ENCODE peak calls at places on chromosomes 5 and 9, in five cellular contexts. N is Caco-2, C is GM23338, Y is neural progenitor cell, W is fibroblast of pulmonary artery. B is an unnamed sample.

GRCh38 chr5:141186897-141187512 is at the start of gene PCDHB9:
- DNase-seq in C (peak), W (peak), Y (peak), N (no peak), B (no peak)

GRCh38 chr5:172380992-172381643 is 73.2 kb downstream of the SH3PXD2B start:
- DNase-seq in W (no peak), Y (no peak), C (no peak), N (no peak), B (peak)

GRCh38 chr9:69153707-69154521 is 20.2 kb upstream of the TJP2 start:
- DNase-seq in Y (no peak), W (no peak), N (no peak), C (no peak), B (no peak)

GRCh38 chr5:51033215-51033614 is 350.0 kb upstream of the ISL1 start:
- DNase-seq in W (no peak), Y (no peak), C (no peak), N (no peak), B (peak)

GRCh38 chr5:33491941-33492340 is 51.2 kb downstream of the TARS1 start:
- DNase-seq in W (no peak), N (peak), C (no peak), Y (no peak), B (no peak)

GRCh38 chr9:35553670-35554543 is 51.2 kb upstream of the TESK1 start:
- DNase-seq in N (peak), C (peak), W (peak), Y (peak), B (peak)

GRCh38 chr9:76773051-76773450 is 8.8 kb downstream of the PCA3 start:
- DNase-seq in W (peak), Y (no peak), C (no peak), N (no peak), B (no peak)

GRCh38 chr9:6897207-6897822 is 139.5 kb downstream of the KDM4C start:
- DNase-seq in C (no peak), N (no peak), W (no peak), Y (no peak), B (no peak)

GRCh38 chr5:52007230-52007858 is 624.1 kb downstream of the ISL1 start:
- DNase-seq in N (peak), Y (peak), C (peak), W (peak), B (peak)

GRCh38 chr5:103450333-103451061 is 112.1 kb downstream of the NUDT12 start:
- DNase-seq in N (no peak), Y (no peak), C (no peak), W (peak), B (peak)

GRCh38 chr5:172667786-172668735 is 27.0 kb downstream of the NEURL1B start:
- DNase-seq in Y (no peak), C (no peak), W (no peak), N (no peak), B (peak)

GRCh38 chr5:154857091-154857533 is 1.3 kb upstream of the CNOT8 start:
- DNase-seq in C (peak), Y (peak), W (no peak), N (peak), B (peak)

GRCh38 chr5:154849261-154849660 is 1.1 kb downstream of the FAXDC2 start:
- DNase-seq in Y (no peak), W (no peak), N (no peak), C (no peak), B (no peak)

GRCh38 chr5:154850255-154851062 is at the start of gene FAXDC2:
- DNase-seq in N (no peak), Y (peak), W (peak), C (peak), B (peak)

GRCh38 chr5:154849791-154850201 is 607 bp downstream of the FAXDC2 start:
- DNase-seq in N (no peak), W (peak), Y (no peak), C (no peak), B (peak)

DNA sequence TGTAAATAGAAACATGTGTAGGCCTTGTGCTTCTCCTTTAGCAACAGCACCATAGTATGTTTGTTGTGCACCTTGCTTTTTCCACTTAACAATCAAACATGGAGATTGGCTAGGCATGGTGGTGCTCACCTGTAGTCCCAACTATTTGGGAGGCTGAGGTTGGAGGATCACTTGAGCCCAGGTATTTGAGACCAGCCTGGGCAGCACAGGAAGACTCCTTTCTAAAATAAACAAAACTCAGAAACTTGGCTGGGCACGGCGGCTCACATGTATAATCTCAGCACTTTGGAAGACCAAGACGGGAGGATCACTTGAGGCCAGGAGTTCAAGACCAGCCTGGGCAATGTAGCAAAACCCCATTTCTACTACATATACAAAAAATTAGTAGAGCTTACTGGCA is 948 bp upstream of the FAXDC2 start:
- DNase-seq in W (no peak), N (no peak), C (no peak), Y (no peak), B (no peak)
- H3K4me3 ChIP-seq in W (no peak), N (no peak), C (peak), Y (no peak), B (no peak)

DNA sequence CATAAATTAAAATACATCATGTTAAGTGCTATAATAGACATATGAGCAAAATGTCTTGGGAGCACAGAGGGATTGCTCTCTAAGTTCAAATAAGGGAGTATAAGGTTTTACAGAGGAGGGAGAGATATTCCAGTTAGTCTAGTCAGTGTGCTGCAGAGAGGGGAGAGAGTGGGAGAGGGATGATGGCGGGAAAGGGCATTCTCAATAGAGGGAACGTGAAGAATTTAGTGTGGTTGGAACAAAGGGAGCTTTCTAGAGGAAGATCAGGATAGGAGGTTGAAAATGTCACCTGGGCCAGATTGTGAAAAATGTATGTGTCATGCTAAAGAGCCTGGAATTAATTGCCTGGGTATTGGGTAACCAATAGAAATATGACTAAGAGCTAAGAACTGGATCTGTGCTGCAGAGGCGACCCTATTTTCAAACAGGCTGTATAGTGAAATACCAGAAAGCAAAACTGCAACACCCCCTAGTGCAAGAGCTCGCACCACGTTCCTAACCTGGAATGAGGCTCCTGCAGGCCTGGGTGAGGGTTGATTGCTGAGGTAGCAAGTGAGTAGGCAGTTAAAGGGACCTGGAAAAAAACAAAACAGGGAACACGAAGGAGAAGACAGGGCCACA is 791.8 kb upstream of the C9orf72 start:
- DNase-seq in N (peak), W (no peak), C (peak), Y (peak), B (peak)
- TF ChIP-seq CTCF in N (peak), W (no peak), C (peak), Y (peak), B (peak)

GRCh38 chr5:67605730-67606585 is 409.4 kb upstream of the CD180 start:
- DNase-seq in Y (no peak), N (peak), W (no peak), C (no peak), B (no peak)

GRCh38 chr5:67610191-67610912 is 413.8 kb upstream of the CD180 start:
- DNase-seq in W (no peak), Y (no peak), N (no peak), C (no peak), B (no peak)

GRCh38 chr5:67607958-67608357 is 411.4 kb upstream of the CD180 start:
- DNase-seq in Y (no peak), C (no peak), W (no peak), N (no peak), B (no peak)

DNA sequence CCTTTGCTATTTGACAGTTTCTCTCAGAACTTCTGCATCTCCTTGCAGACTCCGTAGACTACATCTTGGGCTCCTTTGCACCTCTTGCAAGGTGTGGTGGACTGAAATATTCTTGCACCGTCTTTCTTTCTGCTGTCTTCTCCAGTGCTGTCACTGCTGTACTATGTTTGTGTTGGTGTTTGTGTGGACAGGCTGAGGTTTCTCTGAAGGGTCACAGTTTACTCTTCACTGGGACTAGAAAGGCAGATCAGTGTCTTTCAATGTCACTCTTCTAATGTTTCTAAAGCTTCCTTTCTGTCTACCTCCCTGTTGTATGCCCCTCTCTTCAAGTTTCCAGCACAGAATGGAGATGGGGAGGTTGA is 410.0 kb upstream of the CD180 start:
- DNase-seq in W (no peak), C (no peak), Y (no peak), N (no peak), B (no peak)
- H3K4me3 ChIP-seq in W (no peak), C (no peak), Y (no peak), N (no peak), B (no peak)

GRCh38 chr9:37034320-37034937 is 361 bp upstream of the PAX5 start:
- DNase-seq in C (peak), Y (peak), N (peak), W (no peak), B (no peak)
- TF ChIP-seq CTCF in C (peak), Y (peak), N (peak), W (no peak), B (no peak)

DNA sequence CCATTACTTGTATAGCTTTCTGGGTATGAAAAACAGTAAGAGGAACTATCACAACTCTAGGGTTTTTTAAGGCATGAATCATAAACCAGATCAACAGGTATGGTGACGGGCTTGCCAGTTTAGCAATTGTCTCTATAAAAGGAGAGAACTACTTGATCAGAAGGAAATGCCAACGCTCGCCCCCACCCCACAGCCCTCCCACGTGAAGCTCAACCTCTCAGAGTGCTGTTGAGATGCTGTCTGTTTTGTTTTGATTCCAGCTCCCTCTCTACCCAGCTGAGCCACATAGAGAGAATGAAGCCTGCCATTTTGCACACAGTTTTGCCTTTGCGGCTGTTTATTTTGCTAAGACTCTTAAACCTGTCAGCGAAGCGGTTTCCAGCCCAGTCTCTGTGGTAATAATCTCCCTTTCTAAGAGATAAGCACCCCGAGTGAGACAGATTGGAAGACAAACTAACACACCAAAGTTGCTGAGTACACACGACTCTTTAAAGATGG is 257.9 kb upstream of the ANKRD55 start:
- DNase-seq in N (peak), Y (no peak), W (no peak), C (no peak), B (peak)
- H3K4me3 ChIP-seq in N (no peak), Y (no peak), W (no peak), C (no peak), B (no peak)

B was measured in epithelial cell of esophagus.